ENCODE peak calls at places on chromosomes 2 and 18, in eight cellular contexts. C, H, U, P, Z, M, K and B are unnamed samples.

GRCh38 chr2:128371648-128372345 is 53.1 kb upstream of the HS6ST1 start:
- DNase-seq in C (no peak), H (peak), U (peak), P (peak), Z (no peak), M (no peak), K (no peak), B (no peak)

GRCh38 chr18:30870466-30870865 is 172.1 kb downstream of the DSC3 start:
- DNase-seq in C (no peak), H (no peak), U (no peak), P (no peak), Z (no peak), M (no peak), K (no peak), B (no peak)

GRCh38 chr2:71064754-71065621 is 3.5 kb upstream of the NAGK start:
- DNase-seq in C (no peak), H (no peak), U (no peak), P (peak), Z (no peak), M (peak), K (no peak), B (no peak)

GRCh38 chr18:55158570-55158969 is 199.3 kb upstream of the CCDC68 start:
- DNase-seq in C (no peak), H (no peak), U (no peak), P (no peak), Z (no peak), M (no peak), K (no peak), B (no peak)

GRCh38 chr2:9836074-9836473 is 7.2 kb upstream of the TAF1B start:
- DNase-seq in C (no peak), H (no peak), U (no peak), P (no peak), Z (no peak), M (no peak), K (no peak), B (no peak)

GRCh38 chr18:66495844-66496243 is 108.0 kb downstream of the CDH19 start:
- DNase-seq in C (peak), H (no peak), U (no peak), P (peak), Z (no peak), M (no peak), K (peak), B (peak)

GRCh38 chr2:200042102-200042735 is 86.8 kb downstream of the MAIP1 start:
- DNase-seq in C (no peak), H (no peak), U (no peak), P (no peak), Z (no peak), M (peak), K (no peak), B (no peak)

GRCh38 chr2:239321596-239322413 is 79.0 kb downstream of the HDAC4 start:
- DNase-seq in C (peak), H (no peak), U (no peak), P (no peak), Z (peak), M (no peak), K (no peak), B (no peak)

GRCh38 chr2:157363612-157364101 is 38.0 kb upstream of the ERMN start:
- DNase-seq in C (no peak), H (no peak), U (no peak), P (no peak), Z (no peak), M (no peak), K (no peak), B (no peak)

GRCh38 chr18:73774836-73775509 is 372.7 kb downstream of the FBXO15 start:
- DNase-seq in C (peak), H (no peak), U (peak), P (no peak), Z (no peak), M (no peak), K (peak), B (no peak)

GRCh38 chr2:26583381-26583911 is 57.7 kb downstream of the CIB4 start:
- DNase-seq in C (peak), H (peak), U (peak), P (no peak), Z (no peak), M (no peak), K (no peak), B (no peak)

GRCh38 chr2:102432386-102432785 is 9.4 kb downstream of the IL18RAP start:
- DNase-seq in C (no peak), H (no peak), U (no peak), P (no peak), Z (no peak), M (no peak), K (no peak), B (no peak)

GRCh38 chr2:43481927-43482542 is 113.8 kb downstream of the THADA start:
- DNase-seq in C (no peak), H (no peak), U (no peak), P (no peak), Z (no peak), M (no peak), K (no peak), B (no peak)

GRCh38 chr2:132804045-132804444 is 134.0 kb upstream of the LYPD1 start:
- DNase-seq in C (no peak), H (no peak), U (no peak), P (no peak), Z (no peak), M (peak), K (no peak), B (peak)

GRCh38 chr2:160321025-160321424 is 121.0 kb upstream of the ITGB6 start:
- DNase-seq in C (no peak), H (no peak), U (no peak), P (peak), Z (no peak), M (no peak), K (no peak), B (no peak)

GRCh38 chr2:161165811-161166210 is 5.6 kb downstream of the TANK start:
- DNase-seq in C (no peak), H (no peak), U (no peak), P (no peak), Z (no peak), M (peak), K (no peak), B (no peak)

GRCh38 chr2:212736327-212736726 is 197.7 kb upstream of the ERBB4 start:
- DNase-seq in C (no peak), H (no peak), U (no peak), P (no peak), Z (no peak), M (no peak), K (no peak), B (no peak)

GRCh38 chr18:79560042-79560860 is 119.4 kb upstream of the CTDP1 start:
- DNase-seq in C (peak), H (peak), U (peak), P (no peak), Z (no peak), M (no peak), K (no peak), B (no peak)

GRCh38 chr18:45910405-45911023 is 56.6 kb downstream of the EPG5 start:
- DNase-seq in C (peak), H (no peak), U (no peak), P (peak), Z (peak), M (peak), K (peak), B (no peak)

GRCh38 chr2:16821696-16822095 is 156.1 kb upstream of the CYRIA start:
- DNase-seq in C (no peak), H (no peak), U (no peak), P (no peak), Z (no peak), M (no peak), K (peak), B (no peak)

GRCh38 chr18:27665264-27665799 is 480.2 kb upstream of the CHST9 start:
- DNase-seq in C (no peak), H (no peak), U (no peak), P (no peak), Z (no peak), M (no peak), K (peak), B (no peak)

GRCh38 chr18:21459706-21460286 is 140.7 kb downstream of the ESCO1 start:
- DNase-seq in C (no peak), H (no peak), U (no peak), P (no peak), Z (no peak), M (no peak), K (no peak), B (no peak)

GRCh38 chr18:5309888-5310470 is 14.5 kb upstream of the ZBTB14 start:
- DNase-seq in C (no peak), H (no peak), U (no peak), P (no peak), Z (no peak), M (no peak), K (no peak), B (no peak)

GRCh38 chr2:226963528-226963927 is 127.7 kb downstream of the RHBDD1 start:
- DNase-seq in C (no peak), H (no peak), U (no peak), P (no peak), Z (no peak), M (peak), K (peak), B (no peak)

GRCh38 chr2:128410758-128411215 is 92.1 kb upstream of the HS6ST1 start:
- DNase-seq in C (peak), H (peak), U (no peak), P (no peak), Z (no peak), M (no peak), K (no peak), B (no peak)

GRCh38 chr2:150859162-150859561 is 371.7 kb upstream of the RND3 start:
- DNase-seq in C (no peak), H (no peak), U (no peak), P (no peak), Z (no peak), M (no peak), K (no peak), B (no peak)

GRCh38 chr2:8580316-8581047 is 101.4 kb upstream of the ID2 start:
- DNase-seq in C (peak), H (no peak), U (no peak), P (no peak), Z (no peak), M (no peak), K (no peak), B (no peak)

GRCh38 chr2:190591972-190592371 is 56.9 kb upstream of the NAB1 start:
- DNase-seq in C (no peak), H (no peak), U (no peak), P (no peak), Z (no peak), M (no peak), K (no peak), B (no peak)

GRCh38 chr2:74959106-74959751 is 786 bp downstream of the POLE4 start:
- DNase-seq in C (no peak), H (no peak), U (no peak), P (no peak), Z (no peak), M (no peak), K (no peak), B (no peak)

GRCh38 chr18:55781481-55781957 is 193.5 kb upstream of the TCF4 start:
- DNase-seq in C (peak), H (no peak), U (no peak), P (peak), Z (no peak), M (peak), K (peak), B (peak)

GRCh38 chr18:26551217-26551708 is 2.9 kb upstream of the KCTD1 start:
- DNase-seq in C (no peak), H (no peak), U (no peak), P (no peak), Z (no peak), M (no peak), K (no peak), B (no peak)

GRCh38 chr18:67864677-67865340 is 348.3 kb upstream of the DSEL start:
- DNase-seq in C (no peak), H (no peak), U (no peak), P (no peak), Z (no peak), M (peak), K (peak), B (no peak)

GRCh38 chr2:118319271-118319684 is 231.0 kb downstream of the INSIG2 start:
- DNase-seq in C (peak), H (no peak), U (no peak), P (no peak), Z (no peak), M (no peak), K (peak), B (no peak)

GRCh38 chr2:45909677-45910191 is 258.3 kb downstream of the PRKCE start:
- DNase-seq in C (no peak), H (no peak), U (no peak), P (no peak), Z (no peak), M (no peak), K (no peak), B (no peak)

GRCh38 chr2:45177870-45178269 is 168.6 kb upstream of the SIX2 start:
- DNase-seq in C (no peak), H (no peak), U (no peak), P (no peak), Z (no peak), M (peak), K (no peak), B (no peak)

GRCh38 chr2:127074936-127075335 is 32.0 kb downstream of the BIN1 start:
- DNase-seq in C (no peak), H (no peak), U (no peak), P (no peak), Z (no peak), M (no peak), K (no peak), B (no peak)

GRCh38 chr2:28137221-28137620 is 246.7 kb downstream of the BABAM2 start:
- DNase-seq in C (no peak), H (no peak), U (no peak), P (no peak), Z (no peak), M (peak), K (no peak), B (peak)
- H3K27ac ChIP-seq in C (no peak), H (peak), U (no peak), P (peak), Z (no peak), M (no peak), K (no peak), B (peak)

DNA sequence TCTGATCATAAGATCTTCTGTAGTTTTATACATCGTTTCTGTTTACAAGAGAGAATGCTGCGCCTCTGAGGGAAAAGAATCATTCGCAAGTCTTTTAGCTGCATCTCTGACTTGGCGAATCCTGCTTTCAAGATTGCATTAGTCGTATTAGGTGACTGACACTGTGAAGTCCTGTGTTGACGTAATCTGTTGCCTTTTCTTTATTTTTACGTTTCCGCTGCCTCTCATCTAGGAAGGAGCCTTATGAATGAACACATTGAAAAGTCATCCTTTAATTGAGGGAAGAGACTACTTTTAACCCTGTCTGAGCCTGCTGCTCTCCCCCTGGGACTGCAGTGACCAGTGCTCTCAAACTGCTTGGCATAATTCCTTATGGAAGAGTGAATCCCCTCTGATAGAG is 101.6 kb downstream of the LDLRAD4 start:
- DNase-seq in C (no peak), H (no peak), U (no peak), P (no peak), Z (no peak), M (no peak), K (no peak), B (no peak)
- H3K27ac ChIP-seq in C (no peak), H (peak), U (no peak), P (no peak), Z (no peak), M (no peak), K (no peak), B (no peak)

GRCh38 chr2:11388262-11389047 is 44.0 kb upstream of the ROCK2 start:
- DNase-seq in C (no peak), H (no peak), U (no peak), P (peak), Z (no peak), M (no peak), K (no peak), B (no peak)

GRCh38 chr2:11387100-11387390 is 42.6 kb upstream of the ROCK2 start:
- DNase-seq in C (no peak), H (no peak), U (no peak), P (peak), Z (no peak), M (no peak), K (no peak), B (no peak)

GRCh38 chr2:11389551-11390528 is 45.4 kb upstream of the ROCK2 start:
- DNase-seq in C (no peak), H (no peak), U (no peak), P (peak), Z (no peak), M (peak), K (no peak), B (no peak)

GRCh38 chr2:11387831-11388230 is 43.4 kb upstream of the ROCK2 start:
- DNase-seq in C (no peak), H (no peak), U (no peak), P (peak), Z (no peak), M (no peak), K (no peak), B (no peak)

DNA sequence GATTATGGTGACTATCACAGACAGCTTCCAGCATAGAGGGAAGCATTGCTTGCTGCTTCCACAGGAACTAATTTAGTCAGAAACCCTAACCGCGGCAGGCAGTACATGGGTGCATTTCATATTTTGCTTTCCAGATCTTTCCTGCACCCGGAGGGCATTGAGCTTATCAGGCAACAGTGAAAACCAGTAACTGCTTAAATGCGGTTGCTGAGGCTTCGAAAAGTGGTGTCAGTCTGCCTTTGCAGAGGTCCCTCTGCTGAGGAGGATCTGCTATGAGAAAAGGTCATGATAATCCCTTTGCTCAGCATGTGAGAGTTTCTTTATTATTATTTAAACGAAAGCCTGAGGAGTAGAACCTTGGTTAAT is 44.6 kb upstream of the ROCK2 start:
- DNase-seq in C (no peak), H (no peak), U (no peak), P (no peak), Z (no peak), M (no peak), K (no peak), B (no peak)
- H3K27ac ChIP-seq in C (no peak), H (peak), U (peak), P (peak), Z (no peak), M (no peak), K (no peak), B (no peak)

DNA sequence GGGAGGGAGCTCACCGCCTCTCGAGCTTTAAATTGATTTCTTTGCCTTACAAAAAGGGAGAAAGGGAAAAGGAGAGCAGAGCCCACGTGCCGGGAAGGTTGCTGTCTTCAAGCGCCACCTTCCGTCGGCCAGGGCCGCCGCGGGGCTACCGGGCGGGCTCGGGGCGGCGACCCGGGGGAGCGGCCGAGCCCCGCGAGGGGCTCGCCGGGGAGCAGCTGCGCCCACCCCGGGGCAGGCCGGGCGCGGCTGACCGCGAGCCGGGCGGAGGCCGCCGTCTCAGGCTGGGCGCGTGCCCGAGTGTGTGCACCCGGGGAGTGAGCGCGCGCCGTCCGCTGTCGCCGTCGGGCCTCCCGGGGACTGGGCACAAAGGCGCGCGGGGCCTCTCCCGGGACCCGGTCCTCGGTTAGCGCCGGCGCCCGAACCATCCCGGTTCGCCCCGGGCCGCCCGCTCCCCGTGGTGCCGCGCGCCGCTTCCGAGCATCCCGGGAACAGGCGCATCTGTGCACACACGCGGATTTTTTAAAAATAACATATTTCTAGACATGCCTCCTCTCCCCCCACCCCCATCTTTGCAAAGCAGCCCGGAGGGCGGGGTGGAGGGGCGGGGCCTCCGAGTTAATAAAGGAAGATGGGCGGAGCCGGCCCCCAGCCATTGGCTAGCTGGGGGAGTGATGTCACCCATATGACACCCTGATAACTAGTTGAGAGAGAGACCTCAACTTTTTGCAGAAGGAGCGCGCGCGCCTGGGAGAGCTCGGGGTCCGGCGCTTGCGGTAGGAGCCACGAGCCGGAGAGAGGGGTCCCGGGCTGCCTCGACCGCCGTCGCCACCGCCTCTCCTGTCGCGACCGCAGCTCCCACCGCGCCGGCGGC is at the start of gene SOX11:
- DNase-seq in C (peak), H (no peak), U (peak), P (peak), Z (no peak), M (peak), K (peak), B (no peak)
- H3K27ac ChIP-seq in C (no peak), H (no peak), U (no peak), P (peak), Z (no peak), M (peak), K (peak), B (no peak)

GRCh38 chr18:23306842-23307241 is 146.2 kb upstream of the RIOK3 start:
- DNase-seq in C (no peak), H (no peak), U (no peak), P (no peak), Z (no peak), M (no peak), K (no peak), B (no peak)

GRCh38 chr18:23302514-23302851 is 150.6 kb upstream of the RIOK3 start:
- DNase-seq in C (no peak), H (no peak), U (no peak), P (no peak), Z (no peak), M (no peak), K (no peak), B (no peak)

GRCh38 chr18:23302852-23303527 is 150.1 kb upstream of the RIOK3 start:
- DNase-seq in C (no peak), H (no peak), U (no peak), P (no peak), Z (no peak), M (peak), K (no peak), B (no peak)

GRCh38 chr18:23311346-23312103 is 141.6 kb upstream of the RIOK3 start:
- DNase-seq in C (no peak), H (peak), U (no peak), P (no peak), Z (no peak), M (peak), K (no peak), B (peak)

DNA sequence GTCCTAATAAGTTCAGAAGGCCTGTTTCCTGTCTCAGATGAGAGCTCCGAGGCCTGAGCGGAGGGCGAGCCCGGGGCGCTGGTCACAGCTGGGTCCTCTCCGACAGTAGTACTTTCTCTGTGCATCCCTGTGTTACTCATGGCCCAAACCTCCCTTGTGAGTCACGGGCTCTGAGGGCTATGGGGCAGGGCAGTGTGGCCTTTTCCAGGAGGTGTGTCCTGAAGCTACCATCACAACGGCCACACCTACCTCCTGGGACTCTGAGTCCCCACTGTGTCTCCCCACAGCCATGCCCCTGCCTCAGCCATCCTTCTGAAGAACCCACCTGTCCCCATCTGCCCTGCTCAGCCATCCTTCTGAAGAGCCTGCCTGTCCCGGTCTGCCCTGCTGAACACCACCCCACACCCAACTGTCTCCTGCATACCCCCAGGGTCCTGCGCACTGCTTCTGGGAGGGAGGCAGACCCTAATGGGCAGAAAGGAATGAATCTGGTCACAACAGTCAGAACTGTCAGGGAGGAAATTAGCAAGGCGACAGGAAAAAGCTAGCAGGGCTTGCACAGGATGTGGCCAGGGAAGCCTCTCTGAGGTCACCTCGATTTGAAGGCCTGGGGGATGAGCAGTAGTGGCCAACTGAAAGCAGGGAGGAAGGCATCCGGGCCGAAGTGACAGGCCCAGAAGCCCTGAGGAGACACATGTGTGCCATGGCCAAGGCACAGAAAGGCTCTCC is 145.4 kb upstream of the RIOK3 start:
- DNase-seq in C (no peak), H (no peak), U (peak), P (no peak), Z (no peak), M (peak), K (no peak), B (no peak)
- H3K27ac ChIP-seq in C (no peak), H (no peak), U (no peak), P (no peak), Z (no peak), M (no peak), K (no peak), B (no peak)